ENCODE peak calls at places on chromosomes 4 and X, in seven cellular contexts. X, J, Q, N, S, M and Y are unnamed samples.

GRCh38 chr4:181807771-181808170 is 435.4 kb upstream of the TENM3 start:
- DNase-seq in X (no peak), J (no peak), Q (no peak), N (peak; percentile 49), S (peak; percentile 66), M (no peak), Y (no peak)

GRCh38 chrX:34275710-34276109 is 143.6 kb upstream of the FAM47A start:
- DNase-seq in X (no peak), J (no peak), Q (no peak), N (no peak), S (no peak), M (no peak), Y (peak; percentile 24)

GRCh38 chr4:37002625-37003024 is 241.9 kb upstream of the NWD2 start:
- DNase-seq in X (no peak), J (no peak), Q (no peak), N (no peak), S (no peak), M (no peak), Y (no peak)

GRCh38 chr4:166017804-166018203 is 144.8 kb downstream of the TLL1 start:
- DNase-seq in X (no peak), J (no peak), Q (no peak), N (peak; percentile 28), S (no peak), M (no peak), Y (no peak)

GRCh38 chr4:80206541-80207171 is 9.4 kb downstream of the PRDM8 start:
- DNase-seq in X (no peak), J (no peak), Q (no peak), N (no peak), S (peak; percentile 60), M (no peak), Y (no peak)

GRCh38 chrX:53093177-53093655 is 726 bp upstream of the KANTR start:
- DNase-seq in X (peak; percentile 56), J (peak; percentile 57), Q (peak; percentile 50), N (peak; percentile 79), S (peak; percentile 70), M (peak; percentile 59), Y (peak; percentile 87)

GRCh38 chr4:2354760-2355159 is 63.7 kb downstream of the ZFYVE28 start:
- DNase-seq in X (no peak), J (no peak), Q (peak; percentile 24), N (no peak), S (no peak), M (no peak), Y (no peak)

GRCh38 chr4:163866728-163867313 is 372.3 kb downstream of the TMA16 start:
- DNase-seq in X (no peak), J (no peak), Q (no peak), N (no peak), S (peak; percentile 47), M (no peak), Y (no peak)